ENCODE peak calls at places on chromosome 2, in nine cellular contexts. One of them, this sample, is unnamed.
A peak's percentile ranks its signal among the peaks of the same experiment; 100 is the strongest.

GRCh38 chr2:240287011-240287410 is 146.6 kb upstream of the OTOS start:
- DNase-seq in stomach: no peak
- DNase-seq in tibial artery: no peak
- DNase-seq in HepG2: no peak
- DNase-seq in foreskin fibroblast: no peak
- DNase-seq in thoracic aorta: no peak
- DNase-seq in pancreas: no peak
- DNase-seq in GM12878: no peak
- DNase-seq in cardiac muscle cell: no peak
- DNase-seq in this sample: no peak

GRCh38 chr2:45242161-45242741 is 233.0 kb upstream of the SIX2 start:
- DNase-seq in cardiac muscle cell: peak; percentile 40
- DNase-seq in HepG2: no peak
- DNase-seq in stomach: no peak
- DNase-seq in thoracic aorta: peak; percentile 23
- DNase-seq in tibial artery: peak; percentile 48
- DNase-seq in GM12878: no peak
- DNase-seq in pancreas: no peak
- DNase-seq in foreskin fibroblast: peak; percentile 56
- DNase-seq in this sample: no peak

GRCh38 chr2:118371500-118371899 is 283.2 kb downstream of the INSIG2 start:
- DNase-seq in foreskin fibroblast: peak; percentile 85
- DNase-seq in cardiac muscle cell: peak; percentile 51
- DNase-seq in thoracic aorta: no peak
- DNase-seq in GM12878: no peak
- DNase-seq in stomach: no peak
- DNase-seq in pancreas: peak; percentile 42
- DNase-seq in tibial artery: no peak
- DNase-seq in HepG2: peak; percentile 42
- DNase-seq in this sample: no peak

GRCh38 chr2:147182260-147182659 is 662.6 kb upstream of the ACVR2A start:
- DNase-seq in GM12878: peak; percentile 84
- DNase-seq in cardiac muscle cell: peak; percentile 16
- DNase-seq in pancreas: no peak
- DNase-seq in foreskin fibroblast: no peak
- DNase-seq in HepG2: no peak
- DNase-seq in thoracic aorta: no peak
- DNase-seq in stomach: peak; percentile 58
- DNase-seq in tibial artery: no peak
- DNase-seq in this sample: no peak

GRCh38 chr2:120238728-120239487 is 13.7 kb upstream of the RALB start:
- DNase-seq in foreskin fibroblast: peak; percentile 93
- DNase-seq in GM12878: no peak
- DNase-seq in pancreas: no peak
- DNase-seq in stomach: peak; percentile 69
- DNase-seq in cardiac muscle cell: peak; percentile 48
- DNase-seq in HepG2: peak; percentile 76
- DNase-seq in thoracic aorta: no peak
- DNase-seq in tibial artery: no peak
- DNase-seq in this sample: no peak

GRCh38 chr2:4882421-4882820 is 809.8 kb upstream of the SOX11 start:
- DNase-seq in thoracic aorta: no peak
- DNase-seq in GM12878: no peak
- DNase-seq in stomach: no peak
- DNase-seq in foreskin fibroblast: no peak
- DNase-seq in pancreas: no peak
- DNase-seq in HepG2: no peak
- DNase-seq in cardiac muscle cell: no peak
- DNase-seq in tibial artery: no peak
- DNase-seq in this sample: peak; percentile 65

GRCh38 chr2:2801458-2801857 is 470.4 kb upstream of the MYT1L start:
- DNase-seq in tibial artery: no peak
- DNase-seq in pancreas: no peak
- DNase-seq in GM12878: no peak
- DNase-seq in cardiac muscle cell: no peak
- DNase-seq in stomach: no peak
- DNase-seq in foreskin fibroblast: no peak
- DNase-seq in HepG2: no peak
- DNase-seq in thoracic aorta: no peak
- DNase-seq in this sample: peak; percentile 23

GRCh38 chr2:148813603-148814065 is 61.4 kb upstream of the KIF5C start:
- DNase-seq in GM12878: peak; percentile 76
- DNase-seq in HepG2: no peak
- DNase-seq in cardiac muscle cell: no peak
- DNase-seq in thoracic aorta: no peak
- DNase-seq in foreskin fibroblast: no peak
- DNase-seq in pancreas: no peak
- DNase-seq in tibial artery: no peak
- DNase-seq in stomach: peak; percentile 28
- DNase-seq in this sample: no peak

GRCh38 chr2:3785220-3785889 is 82.0 kb downstream of the DCDC2C start:
- DNase-seq in HepG2: no peak
- DNase-seq in stomach: no peak
- DNase-seq in foreskin fibroblast: no peak
- DNase-seq in thoracic aorta: no peak
- DNase-seq in GM12878: no peak
- DNase-seq in cardiac muscle cell: no peak
- DNase-seq in tibial artery: no peak
- DNase-seq in pancreas: no peak
- DNase-seq in this sample: peak; percentile 85

GRCh38 chr2:240384711-240385450 is 50.6 kb upstream of the GPC1 start:
- DNase-seq in thoracic aorta: no peak
- DNase-seq in pancreas: peak; percentile 42
- DNase-seq in cardiac muscle cell: no peak
- DNase-seq in HepG2: no peak
- DNase-seq in tibial artery: no peak
- DNase-seq in stomach: no peak
- DNase-seq in foreskin fibroblast: peak; percentile 30
- DNase-seq in GM12878: no peak
- DNase-seq in this sample: no peak

GRCh38 chr2:215507126-215507525 is 71.3 kb upstream of the FN1 start:
- DNase-seq in cardiac muscle cell: no peak
- DNase-seq in thoracic aorta: no peak
- DNase-seq in stomach: no peak
- DNase-seq in pancreas: no peak
- DNase-seq in tibial artery: no peak
- DNase-seq in HepG2: no peak
- DNase-seq in GM12878: no peak
- DNase-seq in foreskin fibroblast: no peak
- DNase-seq in this sample: no peak

GRCh38 chr2:149420053-149420963 is 89.9 kb downstream of the LYPD6 start:
- DNase-seq in thoracic aorta: no peak
- DNase-seq in HepG2: peak; percentile 58
- DNase-seq in GM12878: no peak
- DNase-seq in stomach: no peak
- DNase-seq in pancreas: no peak
- DNase-seq in foreskin fibroblast: peak; percentile 34
- DNase-seq in cardiac muscle cell: no peak
- DNase-seq in tibial artery: no peak
- DNase-seq in this sample: no peak

GRCh38 chr2:209472386-209472832 is 48.6 kb downstream of the MAP2 start:
- DNase-seq in HepG2: no peak
- DNase-seq in tibial artery: no peak
- DNase-seq in cardiac muscle cell: peak; percentile 87
- DNase-seq in stomach: no peak
- DNase-seq in pancreas: no peak
- DNase-seq in foreskin fibroblast: peak; percentile 73
- DNase-seq in GM12878: no peak
- DNase-seq in thoracic aorta: no peak
- DNase-seq in this sample: no peak

GRCh38 chr2:176137249-176137573 is 7.7 kb downstream of the HOXD8 start:
- DNase-seq in stomach: no peak
- DNase-seq in tibial artery: no peak
- DNase-seq in cardiac muscle cell: no peak
- DNase-seq in HepG2: no peak
- DNase-seq in pancreas: no peak
- DNase-seq in thoracic aorta: no peak
- DNase-seq in foreskin fibroblast: no peak
- DNase-seq in GM12878: no peak
- DNase-seq in this sample: no peak
- H3K4me3 ChIP-seq in stomach: peak overlapping the region; percentile 38
- H3K4me3 ChIP-seq in tibial artery: peak overlapping the region; percentile 64
- H3K4me3 ChIP-seq in cardiac muscle cell: peak overlapping the region; percentile 27
- H3K4me3 ChIP-seq in HepG2: no peak overlapping the region
- H3K4me3 ChIP-seq in pancreas: no peak overlapping the region
- H3K4me3 ChIP-seq in thoracic aorta: peak overlapping the region; percentile 88
- H3K4me3 ChIP-seq in foreskin fibroblast: peak overlapping the region; percentile 55
- H3K4me3 ChIP-seq in GM12878: no peak overlapping the region
- H3K4me3 ChIP-seq in this sample: no peak overlapping the region

GRCh38 chr2:162092656-162093556 is 18.9 kb upstream of the DPP4 start:
- DNase-seq in stomach: no peak
- DNase-seq in thoracic aorta: no peak
- DNase-seq in HepG2: no peak
- DNase-seq in foreskin fibroblast: peak; percentile 96
- DNase-seq in cardiac muscle cell: peak; percentile 97
- DNase-seq in GM12878: no peak
- DNase-seq in tibial artery: peak; percentile 61
- DNase-seq in pancreas: no peak
- DNase-seq in this sample: no peak

GRCh38 chr2:162092008-162092390 is 18.0 kb upstream of the DPP4 start:
- DNase-seq in cardiac muscle cell: peak; percentile 53
- DNase-seq in GM12878: no peak
- DNase-seq in HepG2: no peak
- DNase-seq in foreskin fibroblast: no peak
- DNase-seq in stomach: no peak
- DNase-seq in thoracic aorta: no peak
- DNase-seq in pancreas: no peak
- DNase-seq in tibial artery: no peak
- DNase-seq in this sample: no peak

GRCh38 chr2:162086904-162087303 is 12.9 kb upstream of the DPP4 start:
- DNase-seq in HepG2: no peak
- DNase-seq in tibial artery: no peak
- DNase-seq in cardiac muscle cell: peak; percentile 56
- DNase-seq in foreskin fibroblast: peak; percentile 67
- DNase-seq in thoracic aorta: no peak
- DNase-seq in stomach: no peak
- DNase-seq in pancreas: no peak
- DNase-seq in GM12878: no peak
- DNase-seq in this sample: no peak

GRCh38 chr2:162090109-162090508 is 16.1 kb upstream of the DPP4 start:
- DNase-seq in GM12878: no peak
- DNase-seq in tibial artery: no peak
- DNase-seq in stomach: no peak
- DNase-seq in pancreas: no peak
- DNase-seq in cardiac muscle cell: peak; percentile 28
- DNase-seq in HepG2: no peak
- DNase-seq in foreskin fibroblast: peak; percentile 67
- DNase-seq in thoracic aorta: no peak
- DNase-seq in this sample: peak; percentile 89

DNA sequence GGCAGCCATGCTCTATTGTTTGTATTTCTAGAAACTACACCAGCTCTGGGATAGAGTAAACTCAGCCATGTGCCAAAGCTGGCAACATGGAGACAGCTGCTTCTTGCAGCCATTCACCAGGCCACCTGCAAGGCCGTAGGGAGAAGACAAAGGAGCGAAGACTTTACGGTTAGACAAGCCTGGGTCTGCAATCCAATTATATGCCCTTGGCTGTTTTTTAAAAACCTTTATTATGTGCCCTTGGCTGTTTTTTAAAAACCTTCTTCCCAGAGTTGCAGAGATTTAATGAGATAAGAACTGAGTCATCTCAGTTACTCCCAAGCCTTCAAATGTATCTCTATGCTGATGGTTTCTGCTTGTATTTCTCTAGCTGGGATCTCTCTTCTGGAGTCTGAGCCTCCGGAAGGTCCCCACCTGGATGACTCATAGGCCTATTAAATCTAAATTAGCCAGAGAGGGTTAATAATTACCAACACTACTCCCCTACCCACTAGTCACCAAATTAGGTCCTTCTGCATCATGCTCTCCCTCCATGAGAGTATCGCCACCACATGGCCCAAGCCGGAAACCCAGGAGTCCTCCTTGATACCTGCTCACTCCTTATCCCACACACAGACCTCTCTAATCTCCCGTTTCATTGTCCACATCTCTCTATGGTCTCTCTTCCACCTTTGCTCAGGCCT is 17.5 kb upstream of the DPP4 start:
- DNase-seq in GM12878: no peak
- DNase-seq in pancreas: no peak
- DNase-seq in cardiac muscle cell: no peak
- DNase-seq in foreskin fibroblast: peak; percentile 45
- DNase-seq in tibial artery: no peak
- DNase-seq in stomach: no peak
- DNase-seq in thoracic aorta: no peak
- DNase-seq in HepG2: peak; percentile 81
- DNase-seq in this sample: no peak
- TF ChIP-seq CTCF in GM12878: peak; percentile 58
- TF ChIP-seq CTCF in pancreas: no peak
- TF ChIP-seq CTCF in cardiac muscle cell: peak; percentile 12
- TF ChIP-seq CTCF in foreskin fibroblast: peak; percentile 15
- TF ChIP-seq CTCF in tibial artery: no peak
- TF ChIP-seq CTCF in stomach: no peak
- TF ChIP-seq CTCF in thoracic aorta: no peak
- TF ChIP-seq CTCF in HepG2: peak; percentile 70
- TF ChIP-seq CTCF in this sample: peak; percentile 3

GRCh38 chr2:237669129-237669627 is 41.8 kb downstream of the LRRFIP1 start:
- DNase-seq in cardiac muscle cell: peak; percentile 17
- DNase-seq in pancreas: no peak
- DNase-seq in thoracic aorta: no peak
- DNase-seq in HepG2: no peak
- DNase-seq in tibial artery: no peak
- DNase-seq in stomach: no peak
- DNase-seq in GM12878: no peak
- DNase-seq in foreskin fibroblast: no peak
- DNase-seq in this sample: no peak
- H3K4me3 ChIP-seq in cardiac muscle cell: no peak overlapping the region
- H3K4me3 ChIP-seq in pancreas: no peak overlapping the region
- H3K4me3 ChIP-seq in thoracic aorta: no peak overlapping the region
- H3K4me3 ChIP-seq in HepG2: peak overlapping the region; percentile 17
- H3K4me3 ChIP-seq in tibial artery: no peak overlapping the region
- H3K4me3 ChIP-seq in stomach: no peak overlapping the region
- H3K4me3 ChIP-seq in GM12878: no peak overlapping the region
- H3K4me3 ChIP-seq in foreskin fibroblast: no peak overlapping the region
- H3K4me3 ChIP-seq in this sample: no peak overlapping the region

GRCh38 chr2:9779572-9780264 is 63.6 kb upstream of the TAF1B start:
- DNase-seq in thoracic aorta: no peak
- DNase-seq in stomach: no peak
- DNase-seq in HepG2: no peak
- DNase-seq in GM12878: no peak
- DNase-seq in pancreas: no peak
- DNase-seq in cardiac muscle cell: no peak
- DNase-seq in foreskin fibroblast: no peak
- DNase-seq in tibial artery: no peak
- DNase-seq in this sample: no peak

GRCh38 chr2:9778471-9779402 is 64.5 kb upstream of the TAF1B start:
- DNase-seq in thoracic aorta: no peak
- DNase-seq in GM12878: no peak
- DNase-seq in HepG2: no peak
- DNase-seq in pancreas: peak; percentile 24
- DNase-seq in foreskin fibroblast: no peak
- DNase-seq in tibial artery: no peak
- DNase-seq in cardiac muscle cell: no peak
- DNase-seq in stomach: no peak
- DNase-seq in this sample: no peak

GRCh38 chr2:9780368-9781130 is 62.7 kb upstream of the TAF1B start:
- DNase-seq in pancreas: no peak
- DNase-seq in HepG2: no peak
- DNase-seq in GM12878: no peak
- DNase-seq in thoracic aorta: no peak
- DNase-seq in foreskin fibroblast: no peak
- DNase-seq in stomach: no peak
- DNase-seq in cardiac muscle cell: peak; percentile 34
- DNase-seq in tibial artery: no peak
- DNase-seq in this sample: no peak

GRCh38 chr2:9782197-9782719 is 61.0 kb upstream of the TAF1B start:
- DNase-seq in cardiac muscle cell: no peak
- DNase-seq in thoracic aorta: no peak
- DNase-seq in GM12878: no peak
- DNase-seq in stomach: no peak
- DNase-seq in pancreas: no peak
- DNase-seq in tibial artery: no peak
- DNase-seq in HepG2: no peak
- DNase-seq in foreskin fibroblast: no peak
- DNase-seq in this sample: no peak

GRCh38 chr2:9781252-9781651 is 62.0 kb upstream of the TAF1B start:
- DNase-seq in pancreas: no peak
- DNase-seq in HepG2: no peak
- DNase-seq in GM12878: no peak
- DNase-seq in cardiac muscle cell: peak; percentile 51
- DNase-seq in thoracic aorta: no peak
- DNase-seq in stomach: no peak
- DNase-seq in tibial artery: no peak
- DNase-seq in foreskin fibroblast: peak; percentile 77
- DNase-seq in this sample: no peak
- TF ChIP-seq CTCF in pancreas: no peak
- TF ChIP-seq CTCF in HepG2: no peak
- TF ChIP-seq CTCF in GM12878: no peak
- TF ChIP-seq CTCF in cardiac muscle cell: no peak
- TF ChIP-seq CTCF in thoracic aorta: no peak
- TF ChIP-seq CTCF in stomach: no peak
- TF ChIP-seq CTCF in tibial artery: no peak
- TF ChIP-seq CTCF in foreskin fibroblast: no peak
- TF ChIP-seq CTCF in this sample: no peak

This sample was measured in LNCaP clone FGC.